ENCODE peak calls at places on chromosomes 7 and 10, in ten cellular contexts. F is spleen; Y is esophagus squamous epithelium; V is vagina; U is PC-3; C is heart left ventricle; Q is lung; T is CD8-positive, alpha-beta memory T cell; H is stomach; J is uterus. K is an unnamed sample.

GRCh38 chr10:69061305-69062161 is 26.4 kb upstream of the SRGN start:
- DNase-seq in T (no peak), Q (peak; percentile 56), J (peak; percentile 48), V (peak; percentile 92), Y (no peak), F (peak; percentile 88), C (peak; percentile 64), H (peak; percentile 38), U (peak; percentile 100), K (no peak)

GRCh38 chr7:29019275-29019820 is 61.2 kb upstream of the TRIL start:
- DNase-seq in H (no peak), J (no peak), C (no peak), V (no peak), Q (no peak), T (no peak), F (no peak), Y (no peak), U (no peak), K (no peak)

GRCh38 chr10:93678805-93679587 is 23.4 kb downstream of the FRA10AC1 start:
- DNase-seq in V (no peak), Q (no peak), F (no peak), H (no peak), C (no peak), T (no peak), U (no peak), J (no peak), Y (no peak), K (no peak)

GRCh38 chr7:44973610-44974401 is 5.0 kb downstream of the MYO1G start:
- DNase-seq in F (no peak), Q (peak; percentile 47), V (no peak), Y (no peak), J (no peak), U (no peak), H (peak; percentile 60), T (peak; percentile 40), C (no peak), K (no peak)

GRCh38 chr7:23062452-23062851 is 43.1 kb upstream of the KLHL7 start:
- DNase-seq in H (no peak), F (no peak), T (no peak), Q (no peak), Y (no peak), J (peak; percentile 28), V (no peak), U (peak; percentile 30), C (no peak), K (no peak)

GRCh38 chr10:30705086-30705624 is 75.6 kb upstream of the LYZL2 start:
- DNase-seq in Q (no peak), T (no peak), U (no peak), Y (no peak), C (no peak), J (no peak), H (no peak), F (no peak), V (no peak), K (no peak)

GRCh38 chr10:101363850-101364400 is 10.0 kb downstream of the BTRC start:
- DNase-seq in H (no peak), V (no peak), U (no peak), Y (no peak), J (no peak), Q (no peak), T (no peak), C (no peak), F (no peak), K (no peak)

GRCh38 chr7:131011437-131011752 is 277.4 kb upstream of the KLF14 start:
- DNase-seq in U (no peak), C (no peak), T (no peak), F (peak; percentile 84), V (peak; percentile 88), J (no peak), Q (peak; percentile 84), Y (no peak), H (no peak), K (no peak)

GRCh38 chr7:99563650-99564049 is 5.2 kb downstream of the ZNF655 start:
- DNase-seq in H (no peak), Q (no peak), T (no peak), V (no peak), U (peak; percentile 73), Y (no peak), J (no peak), C (no peak), F (no peak), K (no peak)

GRCh38 chr7:99561735-99562051 is 3.3 kb downstream of the ZNF655 start:
- DNase-seq in C (no peak), H (no peak), Y (no peak), J (no peak), Q (no peak), F (no peak), T (no peak), V (no peak), U (no peak), K (no peak)

GRCh38 chr7:99562832-99563231 is 4.4 kb downstream of the ZNF655 start:
- DNase-seq in V (no peak), U (peak; percentile 97), T (no peak), F (no peak), H (no peak), Y (no peak), C (no peak), Q (peak; percentile 39), J (no peak), K (no peak)

GRCh38 chr7:99560834-99561734 is 2.6 kb downstream of the ZNF655 start:
- DNase-seq in J (no peak), U (no peak), V (no peak), Y (no peak), H (no peak), Q (no peak), F (no peak), C (no peak), T (no peak), K (no peak)

DNA sequence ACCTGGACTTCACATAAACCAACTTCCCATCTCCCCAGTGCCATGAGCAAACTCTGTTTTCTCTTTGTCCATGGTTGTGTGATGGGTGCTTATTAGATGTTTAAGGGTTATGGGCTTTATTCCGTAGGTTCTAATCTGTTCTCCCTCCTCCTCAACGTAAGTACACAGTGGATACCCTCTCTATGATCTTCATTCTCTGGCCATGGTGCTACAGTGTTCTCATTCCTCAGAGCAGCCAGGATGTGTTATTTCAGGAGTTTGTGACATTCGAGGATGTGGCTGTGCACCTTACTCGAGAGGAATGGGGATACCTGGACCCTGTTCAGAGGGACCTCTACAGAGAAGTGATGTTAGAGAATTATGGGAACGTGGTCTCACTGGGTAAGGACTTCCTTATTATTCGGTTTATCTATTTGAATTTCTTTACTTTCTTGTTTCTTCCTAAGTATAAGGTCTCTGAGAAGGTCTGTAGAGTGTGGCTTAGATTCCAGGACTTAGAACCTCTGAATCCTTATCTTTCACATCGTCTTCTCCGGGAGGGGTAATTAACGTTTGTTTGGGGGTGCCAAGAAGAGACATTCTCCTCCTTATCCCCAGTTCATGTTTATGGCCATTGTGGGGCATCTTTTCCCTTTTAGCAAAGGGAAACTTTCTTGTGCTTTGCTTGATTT is 3.8 kb downstream of the ZNF655 start:
- DNase-seq in F (no peak), V (no peak), Q (no peak), T (no peak), Y (no peak), H (no peak), J (no peak), U (no peak), C (no peak), K (no peak)
- H3K27ac ChIP-seq in F (no peak overlapping the region), V (peak overlapping the region; percentile 85), Q (no peak overlapping the region), T (no peak overlapping the region), Y (peak overlapping the region; percentile 83), H (peak overlapping the region; percentile 41), J (peak overlapping the region; percentile 55), U (peak overlapping the region; percentile 88), C (no peak overlapping the region), K (no peak overlapping the region)

GRCh38 chr10:107423903-107424302 is 259.4 kb upstream of the SORCS1 start:
- DNase-seq in Y (no peak), T (no peak), H (no peak), C (no peak), J (no peak), V (no peak), U (no peak), Q (no peak), F (no peak), K (no peak)
- H3K4me1 ChIP-seq in Y (no peaks in the 10 kb centered on the region), T (no peaks in the 10 kb centered on the region), H (no peaks in the 10 kb centered on the region), C (no peaks in the 10 kb centered on the region), J (no peaks in the 10 kb centered on the region), V (no peaks in the 10 kb centered on the region), U (no peaks in the 10 kb centered on the region), Q (no peaks in the 10 kb centered on the region), F (no peaks in the 10 kb centered on the region), K (no peaks in the 10 kb centered on the region)

GRCh38 chr10:15346440-15347141 is 24.5 kb downstream of the FAM171A1 start:
- DNase-seq in Q (no peak), C (peak; percentile 30), T (no peak), J (peak; percentile 44), U (no peak), Y (no peak), H (no peak), V (no peak), F (no peak), K (no peak)

GRCh38 chr10:15351099-15351820 is 19.8 kb downstream of the FAM171A1 start:
- DNase-seq in C (no peak), H (no peak), Q (no peak), T (no peak), F (no peak), U (no peak), V (no peak), Y (no peak), J (no peak), K (no peak)

GRCh38 chr10:15347205-15347604 is 23.9 kb downstream of the FAM171A1 start:
- DNase-seq in C (no peak), F (no peak), Q (no peak), Y (no peak), J (no peak), U (no peak), T (no peak), H (no peak), V (no peak), K (no peak)

GRCh38 chr10:15348579-15348978 is 22.5 kb downstream of the FAM171A1 start:
- DNase-seq in H (no peak), V (no peak), C (peak; percentile 50), J (no peak), F (no peak), U (no peak), Q (no peak), T (no peak), Y (no peak), K (no peak)

GRCh38 chr10:15349133-15349532 is 22.0 kb downstream of the FAM171A1 start:
- DNase-seq in F (no peak), Y (no peak), C (no peak), J (no peak), Q (no peak), V (no peak), T (no peak), U (no peak), H (no peak), K (no peak)
- H3K4me3 ChIP-seq in F (no peak overlapping the region), Y (no peak overlapping the region), C (peak overlapping the region; percentile 22), J (peak overlapping the region; percentile 6), Q (no peak overlapping the region), V (peak overlapping the region; percentile 43), T (no peak overlapping the region), U (peak overlapping the region; percentile 56), H (peak overlapping the region; percentile 27), K (peak overlapping the region; percentile 65)

GRCh38 chr10:6108072-6108471 is 19.2 kb downstream of the RBM17 start:
- DNase-seq in U (no peak), H (no peak), T (no peak), V (no peak), F (no peak), Y (no peak), Q (no peak), C (no peak), J (no peak), K (no peak)

GRCh38 chr10:6112893-6113292 is 24.1 kb downstream of the RBM17 start:
- DNase-seq in T (no peak), Y (no peak), F (no peak), H (no peak), Q (no peak), V (no peak), U (no peak), J (no peak), C (no peak), K (no peak)

GRCh38 chr10:6110136-6110535 is 21.3 kb downstream of the RBM17 start:
- DNase-seq in Q (no peak), U (peak; percentile 55), T (no peak), J (no peak), F (no peak), V (no peak), Y (no peak), H (no peak), C (no peak), K (no peak)

GRCh38 chr10:6109444-6109775 is 20.6 kb downstream of the RBM17 start:
- DNase-seq in H (no peak), Q (no peak), V (no peak), T (no peak), Y (no peak), F (no peak), U (no peak), J (no peak), C (no peak), K (no peak)

DNA sequence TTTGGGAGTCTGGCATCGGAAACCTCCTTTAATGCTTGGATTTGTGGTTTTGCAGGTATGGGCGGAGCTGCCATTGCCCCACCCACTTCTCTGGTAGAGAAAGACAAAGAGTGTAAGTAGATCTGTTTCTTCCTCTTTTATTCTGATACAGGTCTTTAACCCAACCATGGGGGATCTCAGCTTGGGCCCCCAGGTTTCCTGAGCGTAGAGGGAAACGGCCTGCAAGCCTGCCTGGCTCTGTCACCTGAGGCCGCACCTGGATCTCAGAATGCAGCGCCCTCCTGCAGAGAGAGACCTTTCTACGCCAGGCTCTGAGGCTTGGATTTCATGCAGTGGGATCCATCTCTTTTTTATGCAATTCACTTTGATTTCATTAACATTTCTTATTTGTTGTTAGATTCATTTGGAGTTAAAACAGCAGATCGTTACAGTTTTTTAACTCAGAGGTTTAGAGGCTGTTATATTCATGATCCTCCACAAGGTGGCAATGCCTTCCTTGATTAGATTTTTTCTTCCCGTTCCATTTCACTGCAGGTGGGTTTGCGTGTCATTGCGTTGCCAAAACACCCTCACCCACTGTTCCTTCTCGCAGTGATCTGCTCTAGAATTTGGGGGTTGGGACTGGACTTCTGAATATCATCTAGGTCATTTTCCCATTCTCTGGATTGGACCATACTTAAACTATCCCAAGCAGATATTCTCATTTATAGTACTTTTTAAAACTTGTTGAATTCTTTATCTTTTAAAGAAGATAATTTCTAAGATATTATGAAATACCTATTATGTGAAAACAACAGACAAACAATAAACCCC is 20.0 kb downstream of the RBM17 start:
- DNase-seq in H (no peak), T (no peak), F (no peak), C (no peak), Q (no peak), J (no peak), U (peak; percentile 44), Y (no peak), V (no peak), K (no peak)
- H3K27ac ChIP-seq in H (no peak overlapping the region), T (no peak overlapping the region), F (no peak overlapping the region), C (no peak overlapping the region), Q (no peak overlapping the region), J (no peak overlapping the region), U (no peak overlapping the region), Y (no peak overlapping the region), V (no peak overlapping the region), K (no peak overlapping the region)

K was measured in thoracic aorta.